ENCODE peak calls at places on chromosome 20, in five cellular contexts. M is BJ, I is ascending aorta, K is IMR-90, P is AG04450. N is an unnamed sample.

GRCh38 chr20:35773154-35773751 is 1.4 kb downstream of the PHF20 start:
- DNase-seq in M (no peak), I (no peak), K (peak; percentile 24), P (no peak), N (peak; percentile 30)

GRCh38 chr20:57993738-57994431 is 234.6 kb downstream of the ANKRD60 start:
- DNase-seq in M (no peak), I (no peak), K (no peak), P (no peak), N (no peak)

GRCh38 chr20:62827323-62828050 is 10.6 kb downstream of the COL9A3 start:
- DNase-seq in M (no peak), I (no peak), K (no peak), P (no peak), N (no peak)

GRCh38 chr20:40710608-40711007 is 21.6 kb upstream of the MAFB start:
- DNase-seq in M (no peak), I (no peak), K (no peak), P (no peak), N (no peak)

GRCh38 chr20:45080867-45081616 is 19.9 kb downstream of the KCNS1 start:
- DNase-seq in M (no peak), I (no peak), K (peak; percentile 52), P (no peak), N (no peak)

GRCh38 chr20:64231621-64232550 is 23.7 kb upstream of the PCMTD2 start:
- DNase-seq in M (no peak), I (no peak), K (no peak), P (no peak), N (no peak)

GRCh38 chr20:33423141-33423834 is 20.3 kb downstream of the SNTA1 start:
- DNase-seq in M (peak; percentile 65), I (peak; percentile 95), K (peak; percentile 68), P (no peak), N (no peak)

GRCh38 chr20:18138639-18139583 is 1.2 kb downstream of the KAT14 start:
- DNase-seq in M (no peak), I (no peak), K (no peak), P (no peak), N (no peak)

GRCh38 chr20:45782890-45783289 is 8.8 kb downstream of the WFDC3 start:
- DNase-seq in M (no peak), I (no peak), K (peak; percentile 18), P (no peak), N (no peak)

GRCh38 chr20:51001697-51002265 is 21.1 kb downstream of the KCNG1 start:
- DNase-seq in M (no peak), I (no peak), K (no peak), P (no peak), N (no peak)

GRCh38 chr20:6122873-6123649 is at the start of gene FERMT1:
- DNase-seq in M (no peak), I (no peak), K (peak; percentile 54), P (no peak), N (no peak)
- TF ChIP-seq CTCF in M (peak; percentile 26), I (no peak), K (no peak), P (no peak), N (no peak)

GRCh38 chr20:4192378-4193048 is 177.2 kb upstream of the RNF24 start:
- DNase-seq in M (no peak), I (no peak), K (no peak), P (no peak), N (no peak)
- TF ChIP-seq CTCF in M (no peak), I (no peak), K (no peak), P (no peak), N (no peak)

GRCh38 chr20:43516251-43516824 is 8.8 kb downstream of the L3MBTL1 start:
- DNase-seq in M (no peak), I (no peak), K (no peak), P (no peak), N (no peak)

GRCh38 chr20:43515628-43516027 is 8.1 kb downstream of the L3MBTL1 start:
- DNase-seq in M (no peak), I (no peak), K (no peak), P (no peak), N (no peak)

GRCh38 chr20:43511879-43512278 is 4.4 kb downstream of the L3MBTL1 start:
- DNase-seq in M (no peak), I (no peak), K (no peak), P (no peak), N (no peak)

GRCh38 chr20:43513298-43514061 is 6.0 kb downstream of the L3MBTL1 start:
- DNase-seq in M (no peak), I (no peak), K (no peak), P (no peak), N (no peak)

DNA sequence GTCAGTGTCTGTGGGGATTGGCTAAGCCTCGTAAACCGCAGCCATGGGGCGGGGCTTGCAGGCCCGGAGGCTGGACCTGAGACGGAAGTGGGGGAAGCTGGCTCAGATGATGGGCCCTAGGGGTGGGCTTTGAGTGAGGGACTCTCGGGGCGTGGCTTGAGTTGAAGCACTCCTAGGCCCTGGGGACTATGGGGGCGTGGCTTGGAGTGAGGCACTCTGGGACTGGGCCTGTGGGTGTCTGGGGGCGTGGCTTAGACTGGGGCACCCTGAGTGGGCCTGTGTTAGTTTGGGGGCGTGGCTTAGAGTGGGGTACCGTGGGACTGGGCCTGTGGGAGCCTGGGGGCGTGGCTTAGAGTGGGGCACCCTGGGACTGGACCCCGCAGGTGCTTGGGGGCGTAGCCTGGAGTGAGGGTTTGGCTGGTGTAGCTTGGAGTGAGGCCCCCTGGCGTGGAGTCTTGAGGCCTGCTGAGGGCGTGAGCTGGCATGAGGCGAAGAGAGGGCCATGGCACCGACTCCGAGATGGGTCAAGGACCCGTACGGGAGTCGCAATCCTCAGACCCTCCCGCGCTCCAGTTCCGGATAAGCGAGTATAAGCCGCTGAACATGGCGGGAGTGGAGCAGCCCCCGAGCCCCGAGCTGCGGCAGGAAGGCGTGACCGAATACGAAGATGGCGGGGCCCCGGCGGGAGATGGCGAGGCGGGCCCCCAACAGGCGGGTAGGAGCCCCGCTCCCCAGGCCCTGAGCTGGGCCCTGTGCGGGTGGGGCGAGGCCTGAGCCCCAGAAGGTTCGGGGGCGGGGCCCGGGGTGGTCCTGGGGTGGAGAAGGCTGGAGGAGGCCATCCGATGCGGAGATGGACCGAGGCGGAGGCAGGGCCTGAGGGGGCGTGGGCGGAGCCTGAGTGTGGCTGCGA is 6.8 kb downstream of the L3MBTL1 start:
- DNase-seq in M (peak; percentile 93), I (peak; percentile 99), K (peak; percentile 98), P (peak; percentile 97), N (peak; percentile 83)
- TF ChIP-seq CTCF in M (peak; percentile 43), I (no peak), K (peak; percentile 31), P (peak; percentile 40), N (no peak)

GRCh38 chr20:39283464-39283863 is 321.3 kb downstream of the DHX35 start:
- DNase-seq in M (no peak), I (no peak), K (no peak), P (no peak), N (no peak)
- TF ChIP-seq CTCF in M (no peak), I (no peak), K (no peak), P (no peak), N (no peak)

DNA sequence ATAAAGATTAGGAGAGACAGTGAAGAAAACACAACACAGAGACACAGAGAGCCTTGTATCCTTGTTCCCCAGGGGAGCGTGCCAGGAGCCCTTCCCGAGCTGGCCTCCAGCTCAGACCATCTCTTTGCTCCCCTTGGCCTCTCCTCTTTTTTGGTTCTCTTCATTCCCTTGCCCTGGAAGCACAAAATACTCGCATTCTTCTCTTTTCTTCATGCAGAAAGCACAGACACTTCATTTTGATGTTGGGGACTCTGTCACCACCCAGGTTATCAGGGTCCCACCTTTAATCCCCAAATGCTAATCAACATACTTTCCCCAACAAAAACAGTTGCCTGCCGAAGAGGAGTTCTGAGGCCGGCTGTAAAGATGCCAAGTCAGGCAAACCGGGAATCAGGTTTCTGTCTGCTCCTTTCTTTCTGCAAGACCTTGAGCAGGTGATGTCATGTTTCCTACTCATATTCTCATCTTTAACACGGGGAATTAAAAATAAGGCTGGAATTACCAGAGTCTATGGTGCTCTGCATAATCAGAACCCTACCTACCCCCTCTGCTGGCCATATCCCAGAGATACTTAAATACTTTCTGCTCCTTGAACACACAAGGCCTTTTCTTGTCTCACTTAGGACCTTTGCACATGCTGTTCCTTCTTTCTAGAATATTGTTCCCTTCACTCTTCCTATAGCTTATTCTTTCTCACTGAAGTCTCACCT is 21.7 kb downstream of the TGM6 start:
- DNase-seq in M (peak; percentile 0), I (peak; percentile 9), K (peak; percentile 51), P (no peak), N (no peak)
- TF ChIP-seq CTCF in M (peak; percentile 58), I (no peak), K (peak; percentile 44), P (peak; percentile 51), N (no peak)

N was measured in activated B cell treated with CpG ODN at 0.5 μM for 24 hours.